ENCODE peak calls at places on chromosomes 7 and 10, in eight cellular contexts. One of them, this sample, is unnamed.
A peak's percentile ranks its signal among the peaks of the same experiment; 100 is the strongest.

GRCh38 chr10:787933-788651 is 98.6 kb upstream of the DIP2C start:
- DNase-seq in GM23248: no peak
- DNase-seq in left ventricle myocardium inferior: no peak
- DNase-seq in tibial artery: no peak
- DNase-seq in esophagus squamous epithelium: no peak
- DNase-seq in ovary: no peak
- DNase-seq in body of pancreas: no peak
- DNase-seq in IMR-90: peak; percentile 62
- DNase-seq in this sample: peak; percentile 40

GRCh38 chr10:112898540-112899395 is 51.3 kb upstream of the TCF7L2 start:
- DNase-seq in GM23248: peak; percentile 60
- DNase-seq in left ventricle myocardium inferior: no peak
- DNase-seq in tibial artery: peak; percentile 21
- DNase-seq in esophagus squamous epithelium: no peak
- DNase-seq in ovary: no peak
- DNase-seq in body of pancreas: peak; percentile 55
- DNase-seq in IMR-90: peak; percentile 80
- DNase-seq in this sample: peak; percentile 66

GRCh38 chr7:126574276-126574675 is 678.5 kb downstream of the GRM8 start:
- DNase-seq in GM23248: peak; percentile 8
- DNase-seq in left ventricle myocardium inferior: no peak
- DNase-seq in tibial artery: no peak
- DNase-seq in esophagus squamous epithelium: no peak
- DNase-seq in ovary: no peak
- DNase-seq in body of pancreas: no peak
- DNase-seq in IMR-90: no peak
- DNase-seq in this sample: no peak

GRCh38 chr10:60518745-60519144 is 129.1 kb upstream of the ANK3 start:
- DNase-seq in GM23248: no peak
- DNase-seq in left ventricle myocardium inferior: no peak
- DNase-seq in tibial artery: no peak
- DNase-seq in esophagus squamous epithelium: no peak
- DNase-seq in ovary: no peak
- DNase-seq in body of pancreas: no peak
- DNase-seq in IMR-90: no peak
- DNase-seq in this sample: no peak

GRCh38 chr10:124992462-124993344 is 50.8 kb downstream of the ZRANB1 start:
- DNase-seq in GM23248: peak; percentile 80
- DNase-seq in left ventricle myocardium inferior: peak; percentile 45
- DNase-seq in tibial artery: peak; percentile 81
- DNase-seq in esophagus squamous epithelium: no peak
- DNase-seq in ovary: peak; percentile 87
- DNase-seq in body of pancreas: peak; percentile 86
- DNase-seq in IMR-90: peak; percentile 63
- DNase-seq in this sample: peak; percentile 78

GRCh38 chr7:2168612-2169312 is 64.0 kb downstream of the MAD1L1 start:
- DNase-seq in GM23248: no peak
- DNase-seq in left ventricle myocardium inferior: no peak
- DNase-seq in tibial artery: no peak
- DNase-seq in esophagus squamous epithelium: no peak
- DNase-seq in ovary: no peak
- DNase-seq in body of pancreas: no peak
- DNase-seq in IMR-90: no peak
- DNase-seq in this sample: no peak

GRCh38 chr7:135690566-135690965 is 28.3 kb downstream of the STMP1 start:
- DNase-seq in GM23248: peak; percentile 80
- DNase-seq in left ventricle myocardium inferior: no peak
- DNase-seq in tibial artery: no peak
- DNase-seq in esophagus squamous epithelium: no peak
- DNase-seq in ovary: no peak
- DNase-seq in body of pancreas: no peak
- DNase-seq in IMR-90: peak; percentile 72
- DNase-seq in this sample: no peak

GRCh38 chr7:20153567-20153966 is 63.6 kb downstream of the MACC1 start:
- DNase-seq in GM23248: no peak
- DNase-seq in left ventricle myocardium inferior: no peak
- DNase-seq in tibial artery: no peak
- DNase-seq in esophagus squamous epithelium: no peak
- DNase-seq in ovary: no peak
- DNase-seq in body of pancreas: no peak
- DNase-seq in IMR-90: no peak
- DNase-seq in this sample: no peak

GRCh38 chr10:101283762-101284161 is 54.5 kb upstream of the LBX1 start:
- DNase-seq in GM23248: no peak
- DNase-seq in left ventricle myocardium inferior: no peak
- DNase-seq in tibial artery: no peak
- DNase-seq in esophagus squamous epithelium: no peak
- DNase-seq in ovary: no peak
- DNase-seq in body of pancreas: no peak
- DNase-seq in IMR-90: no peak
- DNase-seq in this sample: no peak

GRCh38 chr10:102152545-102152890 is 329 bp downstream of the NOLC1 start:
- DNase-seq in GM23248: peak; percentile 71
- DNase-seq in left ventricle myocardium inferior: no peak
- DNase-seq in tibial artery: no peak
- DNase-seq in esophagus squamous epithelium: no peak
- DNase-seq in ovary: no peak
- DNase-seq in body of pancreas: no peak
- DNase-seq in IMR-90: peak; percentile 14
- DNase-seq in this sample: no peak

GRCh38 chr7:98233241-98234070 is 18.6 kb downstream of the TECPR1 start:
- DNase-seq in GM23248: no peak
- DNase-seq in left ventricle myocardium inferior: no peak
- DNase-seq in tibial artery: no peak
- DNase-seq in esophagus squamous epithelium: no peak
- DNase-seq in ovary: no peak
- DNase-seq in body of pancreas: no peak
- DNase-seq in IMR-90: no peak
- DNase-seq in this sample: no peak

GRCh38 chr10:100739516-100740368 is 5.6 kb upstream of the PAX2 start:
- DNase-seq in GM23248: no peak
- DNase-seq in left ventricle myocardium inferior: no peak
- DNase-seq in tibial artery: no peak
- DNase-seq in esophagus squamous epithelium: no peak
- DNase-seq in ovary: no peak
- DNase-seq in body of pancreas: peak; percentile 21
- DNase-seq in IMR-90: no peak
- DNase-seq in this sample: no peak

GRCh38 chr7:116354546-116355422 is 144.4 kb downstream of the TES start:
- DNase-seq in GM23248: peak; percentile 98
- DNase-seq in left ventricle myocardium inferior: peak; percentile 74
- DNase-seq in tibial artery: peak; percentile 70
- DNase-seq in esophagus squamous epithelium: no peak
- DNase-seq in ovary: peak; percentile 69
- DNase-seq in body of pancreas: peak; percentile 80
- DNase-seq in IMR-90: peak; percentile 98
- DNase-seq in this sample: peak; percentile 85

GRCh38 chr10:59325116-59325515 is 37.2 kb downstream of the FAM13C start:
- DNase-seq in GM23248: no peak
- DNase-seq in left ventricle myocardium inferior: no peak
- DNase-seq in tibial artery: no peak
- DNase-seq in esophagus squamous epithelium: no peak
- DNase-seq in ovary: no peak
- DNase-seq in body of pancreas: no peak
- DNase-seq in IMR-90: no peak
- DNase-seq in this sample: no peak

GRCh38 chr7:157752832-157753291 is 416.1 kb downstream of the DNAJB6 start:
- DNase-seq in GM23248: no peak
- DNase-seq in left ventricle myocardium inferior: no peak
- DNase-seq in tibial artery: no peak
- DNase-seq in esophagus squamous epithelium: no peak
- DNase-seq in ovary: no peak
- DNase-seq in body of pancreas: no peak
- DNase-seq in IMR-90: no peak
- DNase-seq in this sample: no peak

GRCh38 chr7:158710651-158711102 is 6.1 kb upstream of the NCAPG2 start:
- DNase-seq in GM23248: peak; percentile 76
- DNase-seq in left ventricle myocardium inferior: no peak
- DNase-seq in tibial artery: no peak
- DNase-seq in esophagus squamous epithelium: no peak
- DNase-seq in ovary: no peak
- DNase-seq in body of pancreas: peak; percentile 38
- DNase-seq in IMR-90: peak; percentile 23
- DNase-seq in this sample: no peak

DNA sequence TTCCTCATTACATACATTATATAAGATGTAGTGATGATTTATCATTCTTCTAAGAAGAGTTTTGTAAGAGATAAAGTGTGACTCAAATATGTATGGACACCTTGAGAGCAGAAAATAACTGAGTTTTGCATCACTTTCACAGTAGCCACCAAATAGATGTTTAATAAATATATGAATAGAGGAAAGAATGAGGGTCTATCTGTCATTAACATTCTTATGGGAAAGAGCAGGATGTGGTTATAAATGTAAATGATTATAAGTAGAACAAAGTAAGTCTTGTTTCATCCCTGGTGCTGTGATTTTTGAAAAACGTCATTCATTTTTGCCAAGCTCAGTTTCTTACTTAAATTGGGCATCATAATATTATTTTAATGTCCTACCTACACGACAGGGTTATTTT is 15.0 kb upstream of the CRPPA start:
- DNase-seq in GM23248: no peak
- DNase-seq in left ventricle myocardium inferior: no peak
- DNase-seq in tibial artery: no peak
- DNase-seq in esophagus squamous epithelium: no peak
- DNase-seq in ovary: no peak
- DNase-seq in body of pancreas: no peak
- DNase-seq in IMR-90: no peak
- DNase-seq in this sample: no peak
- H3K4me1 ChIP-seq in GM23248: no peaks in the 10 kb centered on the region
- H3K4me1 ChIP-seq in left ventricle myocardium inferior: no peaks in the 10 kb centered on the region
- H3K4me1 ChIP-seq in tibial artery: no peaks in the 10 kb centered on the region
- H3K4me1 ChIP-seq in esophagus squamous epithelium: no peaks in the 10 kb centered on the region
- H3K4me1 ChIP-seq in ovary: no peaks in the 10 kb centered on the region
- H3K4me1 ChIP-seq in body of pancreas: no peaks in the 10 kb centered on the region
- H3K4me1 ChIP-seq in IMR-90: no peaks in the 10 kb centered on the region
- H3K4me1 ChIP-seq in this sample: no peaks in the 10 kb centered on the region

DNA sequence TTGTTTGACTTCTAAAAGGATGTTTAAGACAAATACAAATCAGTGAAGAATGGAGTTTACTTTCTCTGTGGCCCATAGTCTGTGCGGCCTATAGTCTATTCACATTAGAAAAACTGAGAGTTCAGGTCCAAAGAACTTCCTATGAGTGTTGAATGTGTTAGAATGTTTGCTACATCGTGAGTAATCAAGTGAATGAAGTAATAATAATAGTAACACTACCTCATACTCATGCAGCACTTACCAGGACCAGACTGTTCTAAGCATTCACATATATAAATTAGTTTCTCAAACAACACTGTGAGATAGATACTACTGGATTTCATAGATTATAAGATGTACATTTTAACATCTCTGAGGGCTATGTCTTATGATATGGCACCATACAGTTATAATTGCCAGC is 70.4 kb downstream of the RALA start:
- DNase-seq in GM23248: peak; percentile 51
- DNase-seq in left ventricle myocardium inferior: no peak
- DNase-seq in tibial artery: no peak
- DNase-seq in esophagus squamous epithelium: no peak
- DNase-seq in ovary: no peak
- DNase-seq in body of pancreas: no peak
- DNase-seq in IMR-90: no peak
- DNase-seq in this sample: no peak
- H3K36me3 ChIP-seq in GM23248: peaks cover 53% of the 10 kb centered on the region
- H3K36me3 ChIP-seq in left ventricle myocardium inferior: peaks cover 61% of the 10 kb centered on the region
- H3K36me3 ChIP-seq in tibial artery: peaks cover 13% of the 10 kb centered on the region
- H3K36me3 ChIP-seq in esophagus squamous epithelium: no peaks in the 10 kb centered on the region
- H3K36me3 ChIP-seq in ovary: no peaks in the 10 kb centered on the region
- H3K36me3 ChIP-seq in body of pancreas: no peaks in the 10 kb centered on the region
- H3K36me3 ChIP-seq in IMR-90: peaks cover 9% of the 10 kb centered on the region
- H3K36me3 ChIP-seq in this sample: peaks cover 18% of the 10 kb centered on the region

GRCh38 chr7:92824450-92824849 is 11.9 kb downstream of the CDK6 start:
- DNase-seq in GM23248: no peak
- DNase-seq in left ventricle myocardium inferior: no peak
- DNase-seq in tibial artery: no peak
- DNase-seq in esophagus squamous epithelium: no peak
- DNase-seq in ovary: no peak
- DNase-seq in body of pancreas: no peak
- DNase-seq in IMR-90: no peak
- DNase-seq in this sample: no peak

GRCh38 chr7:92827464-92827863 is 8.9 kb downstream of the CDK6 start:
- DNase-seq in GM23248: no peak
- DNase-seq in left ventricle myocardium inferior: no peak
- DNase-seq in tibial artery: no peak
- DNase-seq in esophagus squamous epithelium: no peak
- DNase-seq in ovary: no peak
- DNase-seq in body of pancreas: peak; percentile 12
- DNase-seq in IMR-90: no peak
- DNase-seq in this sample: no peak

GRCh38 chr7:92824901-92825480 is 11.4 kb downstream of the CDK6 start:
- DNase-seq in GM23248: no peak
- DNase-seq in left ventricle myocardium inferior: no peak
- DNase-seq in tibial artery: no peak
- DNase-seq in esophagus squamous epithelium: no peak
- DNase-seq in ovary: no peak
- DNase-seq in body of pancreas: no peak
- DNase-seq in IMR-90: no peak
- DNase-seq in this sample: no peak

GRCh38 chr7:92823042-92823441 is 13.3 kb downstream of the CDK6 start:
- DNase-seq in GM23248: no peak
- DNase-seq in left ventricle myocardium inferior: no peak
- DNase-seq in tibial artery: no peak
- DNase-seq in esophagus squamous epithelium: no peak
- DNase-seq in ovary: no peak
- DNase-seq in body of pancreas: no peak
- DNase-seq in IMR-90: no peak
- DNase-seq in this sample: no peak

DNA sequence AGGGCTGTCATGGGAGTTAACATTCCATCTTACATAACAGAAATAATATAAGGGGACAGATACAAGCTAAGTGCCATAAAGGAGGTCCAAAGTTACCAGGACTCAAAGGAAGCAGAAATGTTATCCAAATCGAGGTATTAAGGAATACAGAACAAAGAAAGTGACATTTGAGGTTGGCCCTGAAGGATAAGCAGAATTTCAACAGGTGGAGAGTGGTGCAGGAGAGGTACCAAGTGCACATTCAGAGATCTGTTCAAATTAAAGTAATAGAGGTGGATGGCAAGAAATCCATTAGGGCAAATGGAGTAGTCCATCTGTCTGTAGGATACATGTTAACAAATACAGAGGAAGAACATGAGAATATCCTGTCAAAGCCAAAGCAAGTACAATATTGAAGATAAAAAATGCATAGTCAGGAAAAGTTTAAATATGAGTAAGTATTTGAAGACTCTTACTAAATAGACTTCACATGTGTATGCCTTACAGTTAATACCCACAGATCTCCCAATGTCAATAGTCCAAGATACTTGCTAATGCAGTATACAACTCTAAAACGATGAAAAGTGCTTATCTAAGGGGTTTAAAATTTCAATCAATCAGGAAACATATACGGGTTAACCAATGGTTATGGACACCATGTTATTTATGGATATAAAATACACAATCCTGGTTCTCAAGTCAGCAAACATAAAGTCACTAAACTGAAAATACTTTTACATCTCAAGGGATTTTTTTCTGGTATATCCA is 9.9 kb downstream of the CDK6 start:
- DNase-seq in GM23248: no peak
- DNase-seq in left ventricle myocardium inferior: no peak
- DNase-seq in tibial artery: no peak
- DNase-seq in esophagus squamous epithelium: no peak
- DNase-seq in ovary: no peak
- DNase-seq in body of pancreas: no peak
- DNase-seq in IMR-90: no peak
- DNase-seq in this sample: no peak
- H3K4me1 ChIP-seq in GM23248: peaks cover 65% of the 10 kb centered on the region
- H3K4me1 ChIP-seq in left ventricle myocardium inferior: peaks cover 87% of the 10 kb centered on the region
- H3K4me1 ChIP-seq in tibial artery: peaks cover 75% of the 10 kb centered on the region
- H3K4me1 ChIP-seq in esophagus squamous epithelium: peaks cover 30% of the 10 kb centered on the region
- H3K4me1 ChIP-seq in ovary: peaks cover 2% of the 10 kb centered on the region
- H3K4me1 ChIP-seq in body of pancreas: peaks cover 38% of the 10 kb centered on the region
- H3K4me1 ChIP-seq in IMR-90: peaks cover 12% of the 10 kb centered on the region
- H3K4me1 ChIP-seq in this sample: peaks cover 48% of the 10 kb centered on the region

GRCh38 chr10:80517416-80518142 is 20.1 kb upstream of the SH2D4B start:
- DNase-seq in GM23248: no peak
- DNase-seq in left ventricle myocardium inferior: no peak
- DNase-seq in tibial artery: peak; percentile 27
- DNase-seq in esophagus squamous epithelium: no peak
- DNase-seq in ovary: peak; percentile 9
- DNase-seq in body of pancreas: no peak
- DNase-seq in IMR-90: no peak
- DNase-seq in this sample: no peak
- H3K36me3 ChIP-seq in GM23248: no peaks in the 10 kb centered on the region
- H3K36me3 ChIP-seq in left ventricle myocardium inferior: peaks cover 81% of the 10 kb centered on the region
- H3K36me3 ChIP-seq in tibial artery: peaks cover 31% of the 10 kb centered on the region
- H3K36me3 ChIP-seq in esophagus squamous epithelium: peaks cover 64% of the 10 kb centered on the region
- H3K36me3 ChIP-seq in ovary: no peaks in the 10 kb centered on the region
- H3K36me3 ChIP-seq in body of pancreas: no peaks in the 10 kb centered on the region
- H3K36me3 ChIP-seq in IMR-90: peaks cover 52% of the 10 kb centered on the region
- H3K36me3 ChIP-seq in this sample: peaks cover 80% of the 10 kb centered on the region

This sample was measured in right atrium auricular region.